ENCODE peak calls at places on chromosomes 6 and 20, in five cellular contexts. X, T, G, D and L are unnamed samples.

GRCh38 chr20:5714261-5715041 is 35.8 kb upstream of the SHLD1 start:
- DNase-seq in X (no peak), T (peak), G (peak), D (peak), L (no peak)

GRCh38 chr6:113160716-113161115 is 696.4 kb upstream of the MARCKS start:
- DNase-seq in X (no peak), T (no peak), G (no peak), D (no peak), L (no peak)

GRCh38 chr6:35142578-35142977 is 1.4 kb upstream of the TCP11 start:
- DNase-seq in X (no peak), T (no peak), G (peak), D (no peak), L (no peak)

GRCh38 chr6:94468830-94469229 is 1049.5 kb upstream of the EPHA7 start:
- DNase-seq in X (no peak), T (no peak), G (no peak), D (no peak), L (no peak)

GRCh38 chr20:50635676-50636600 is 55.4 kb downstream of the RIPOR3 start:
- DNase-seq in X (no peak), T (peak), G (peak), D (peak), L (peak)

GRCh38 chr20:62876441-62876825 is 14.8 kb upstream of the TCFL5 start:
- DNase-seq in X (no peak), T (no peak), G (no peak), D (no peak), L (no peak)

GRCh38 chr6:163364641-163365040 is 49.9 kb upstream of the QKI start:
- DNase-seq in X (no peak), T (no peak), G (no peak), D (no peak), L (no peak)

GRCh38 chr20:24698189-24698588 is 228.8 kb downstream of the SYNDIG1 start:
- DNase-seq in X (no peak), T (no peak), G (peak), D (no peak), L (no peak)

GRCh38 chr6:168060521-168060931 is 18.5 kb downstream of the FRMD1 start:
- DNase-seq in X (peak), T (peak), G (no peak), D (peak), L (no peak)

GRCh38 chr6:158021376-158021775 is 39.7 kb downstream of the SYNJ2 start:
- DNase-seq in X (no peak), T (no peak), G (no peak), D (no peak), L (no peak)

GRCh38 chr6:6696867-6697531 is 108.5 kb downstream of the LY86 start:
- DNase-seq in X (peak), T (no peak), G (peak), D (peak), L (peak)

GRCh38 chr20:58981564-58982364 is 708 bp downstream of the NELFCD start:
- DNase-seq in X (no peak), T (no peak), G (no peak), D (peak), L (no peak)

GRCh38 chr20:35837577-35838195 is 65.9 kb downstream of the PHF20 start:
- DNase-seq in X (no peak), T (no peak), G (peak), D (no peak), L (no peak)

GRCh38 chr6:3522561-3523287 is 65.9 kb upstream of the SLC22A23 start:
- DNase-seq in X (no peak), T (no peak), G (no peak), D (peak), L (no peak)

GRCh38 chr20:62705626-62706025 is 3.0 kb upstream of the NTSR1 start:
- DNase-seq in X (no peak), T (no peak), G (no peak), D (no peak), L (no peak)